ENCODE peak calls at places on chromosomes 7 and 10, in ten cellular contexts. One of them, this sample, is unnamed.

GRCh38 chr7:79217976-79218626 is 235.4 kb downstream of the MAGI2 start:
- DNase-seq in endothelial cell of umbilical vein: no peak
- DNase-seq in H54: no peak
- DNase-seq in spleen: no peak
- DNase-seq in transverse colon: no peak
- DNase-seq in IMR-90: no peak
- DNase-seq in GM12891: no peak
- DNase-seq in Peyer's patch: no peak
- DNase-seq in esophagus squamous epithelium: no peak
- DNase-seq in body of pancreas: no peak
- DNase-seq in this sample: no peak

GRCh38 chr7:79339208-79339925 is 114.1 kb downstream of the MAGI2 start:
- DNase-seq in endothelial cell of umbilical vein: no peak
- DNase-seq in IMR-90: no peak
- DNase-seq in GM12891: no peak
- DNase-seq in spleen: no peak
- DNase-seq in esophagus squamous epithelium: no peak
- DNase-seq in transverse colon: no peak
- DNase-seq in H54: no peak
- DNase-seq in Peyer's patch: no peak
- DNase-seq in body of pancreas: no peak
- DNase-seq in this sample: no peak

GRCh38 chr10:44982114-44982460 is 3.5 kb upstream of the DEPP1 start:
- DNase-seq in transverse colon: no peak
- DNase-seq in endothelial cell of umbilical vein: peak
- DNase-seq in Peyer's patch: peak
- DNase-seq in IMR-90: no peak
- DNase-seq in body of pancreas: peak
- DNase-seq in GM12891: no peak
- DNase-seq in spleen: peak
- DNase-seq in H54: peak
- DNase-seq in esophagus squamous epithelium: no peak
- DNase-seq in this sample: no peak

GRCh38 chr10:48463318-48464003 is 141.4 kb downstream of the ARHGAP22 start:
- DNase-seq in GM12891: no peak
- DNase-seq in body of pancreas: peak
- DNase-seq in H54: no peak
- DNase-seq in spleen: peak
- DNase-seq in IMR-90: no peak
- DNase-seq in transverse colon: no peak
- DNase-seq in endothelial cell of umbilical vein: no peak
- DNase-seq in Peyer's patch: peak
- DNase-seq in esophagus squamous epithelium: no peak
- DNase-seq in this sample: no peak

GRCh38 chr10:87862644-87863101 is 660 bp downstream of the KLLN start:
- DNase-seq in IMR-90: peak
- DNase-seq in H54: peak
- DNase-seq in Peyer's patch: no peak
- DNase-seq in transverse colon: no peak
- DNase-seq in endothelial cell of umbilical vein: no peak
- DNase-seq in GM12891: peak
- DNase-seq in spleen: no peak
- DNase-seq in body of pancreas: no peak
- DNase-seq in esophagus squamous epithelium: no peak
- DNase-seq in this sample: no peak

GRCh38 chr7:12152196-12152918 is 58.7 kb upstream of the TMEM106B start:
- DNase-seq in GM12891: no peak
- DNase-seq in spleen: no peak
- DNase-seq in Peyer's patch: no peak
- DNase-seq in endothelial cell of umbilical vein: no peak
- DNase-seq in transverse colon: no peak
- DNase-seq in body of pancreas: no peak
- DNase-seq in IMR-90: no peak
- DNase-seq in H54: no peak
- DNase-seq in esophagus squamous epithelium: no peak
- DNase-seq in this sample: no peak

GRCh38 chr10:126670886-126671285 is 393 bp upstream of the C10orf90 start:
- DNase-seq in Peyer's patch: no peak
- DNase-seq in transverse colon: no peak
- DNase-seq in GM12891: no peak
- DNase-seq in esophagus squamous epithelium: no peak
- DNase-seq in spleen: no peak
- DNase-seq in H54: no peak
- DNase-seq in endothelial cell of umbilical vein: no peak
- DNase-seq in body of pancreas: no peak
- DNase-seq in IMR-90: no peak
- DNase-seq in this sample: no peak

GRCh38 chr7:104973909-104974415 is 40.0 kb upstream of the KMT2E start:
- DNase-seq in spleen: no peak
- DNase-seq in esophagus squamous epithelium: no peak
- DNase-seq in IMR-90: peak
- DNase-seq in H54: no peak
- DNase-seq in transverse colon: no peak
- DNase-seq in Peyer's patch: no peak
- DNase-seq in body of pancreas: no peak
- DNase-seq in endothelial cell of umbilical vein: peak
- DNase-seq in GM12891: no peak
- DNase-seq in this sample: no peak

GRCh38 chr10:17235136-17235535 is 7.1 kb downstream of the VIM start:
- DNase-seq in endothelial cell of umbilical vein: peak
- DNase-seq in IMR-90: no peak
- DNase-seq in esophagus squamous epithelium: no peak
- DNase-seq in transverse colon: no peak
- DNase-seq in H54: no peak
- DNase-seq in body of pancreas: no peak
- DNase-seq in spleen: no peak
- DNase-seq in Peyer's patch: no peak
- DNase-seq in GM12891: no peak
- DNase-seq in this sample: no peak

GRCh38 chr7:34184466-34184865 is 279.1 kb downstream of the BMPER start:
- DNase-seq in spleen: no peak
- DNase-seq in GM12891: no peak
- DNase-seq in Peyer's patch: no peak
- DNase-seq in endothelial cell of umbilical vein: no peak
- DNase-seq in H54: no peak
- DNase-seq in transverse colon: no peak
- DNase-seq in esophagus squamous epithelium: no peak
- DNase-seq in IMR-90: peak
- DNase-seq in body of pancreas: no peak
- DNase-seq in this sample: no peak

GRCh38 chr10:75402486-75403143 is 1.1 kb upstream of the ZNF503 start:
- DNase-seq in H54: peak
- DNase-seq in Peyer's patch: peak
- DNase-seq in transverse colon: peak
- DNase-seq in body of pancreas: peak
- DNase-seq in endothelial cell of umbilical vein: no peak
- DNase-seq in IMR-90: no peak
- DNase-seq in spleen: no peak
- DNase-seq in esophagus squamous epithelium: no peak
- DNase-seq in GM12891: no peak
- DNase-seq in this sample: no peak

GRCh38 chr7:125516194-125516593 is 586.6 kb upstream of the POT1 start:
- DNase-seq in esophagus squamous epithelium: no peak
- DNase-seq in Peyer's patch: no peak
- DNase-seq in transverse colon: no peak
- DNase-seq in body of pancreas: no peak
- DNase-seq in spleen: no peak
- DNase-seq in IMR-90: no peak
- DNase-seq in endothelial cell of umbilical vein: no peak
- DNase-seq in GM12891: no peak
- DNase-seq in H54: no peak
- DNase-seq in this sample: no peak

GRCh38 chr10:124646483-124647352 is 97.5 kb downstream of the FAM53B start:
- DNase-seq in GM12891: no peak
- DNase-seq in transverse colon: peak
- DNase-seq in Peyer's patch: peak
- DNase-seq in endothelial cell of umbilical vein: peak
- DNase-seq in body of pancreas: peak
- DNase-seq in spleen: peak
- DNase-seq in IMR-90: peak
- DNase-seq in H54: peak
- DNase-seq in esophagus squamous epithelium: no peak
- DNase-seq in this sample: peak

GRCh38 chr7:29112721-29113120 is 33.6 kb downstream of the CPVL start:
- DNase-seq in H54: no peak
- DNase-seq in Peyer's patch: no peak
- DNase-seq in transverse colon: no peak
- DNase-seq in endothelial cell of umbilical vein: no peak
- DNase-seq in esophagus squamous epithelium: no peak
- DNase-seq in body of pancreas: no peak
- DNase-seq in IMR-90: no peak
- DNase-seq in GM12891: no peak
- DNase-seq in spleen: no peak
- DNase-seq in this sample: no peak

GRCh38 chr7:16891874-16892620 is 10.3 kb upstream of the AGR3 start:
- DNase-seq in spleen: no peak
- DNase-seq in IMR-90: no peak
- DNase-seq in transverse colon: no peak
- DNase-seq in esophagus squamous epithelium: no peak
- DNase-seq in Peyer's patch: no peak
- DNase-seq in H54: no peak
- DNase-seq in GM12891: no peak
- DNase-seq in body of pancreas: no peak
- DNase-seq in endothelial cell of umbilical vein: no peak
- DNase-seq in this sample: no peak

GRCh38 chr7:1847260-1848001 is 177.4 kb downstream of the ELFN1 start:
- DNase-seq in body of pancreas: peak
- DNase-seq in GM12891: no peak
- DNase-seq in Peyer's patch: no peak
- DNase-seq in endothelial cell of umbilical vein: no peak
- DNase-seq in spleen: peak
- DNase-seq in H54: no peak
- DNase-seq in transverse colon: no peak
- DNase-seq in esophagus squamous epithelium: no peak
- DNase-seq in IMR-90: no peak
- DNase-seq in this sample: no peak

GRCh38 chr7:43290978-43291377 is 178.5 kb downstream of the HECW1 start:
- DNase-seq in body of pancreas: no peak
- DNase-seq in spleen: no peak
- DNase-seq in GM12891: no peak
- DNase-seq in transverse colon: no peak
- DNase-seq in H54: no peak
- DNase-seq in IMR-90: no peak
- DNase-seq in Peyer's patch: no peak
- DNase-seq in endothelial cell of umbilical vein: no peak
- DNase-seq in esophagus squamous epithelium: no peak
- DNase-seq in this sample: no peak

GRCh38 chr7:5423272-5423843 is at the start of gene TNRC18:
- DNase-seq in body of pancreas: peak
- DNase-seq in transverse colon: peak
- DNase-seq in H54: no peak
- DNase-seq in Peyer's patch: peak
- DNase-seq in GM12891: no peak
- DNase-seq in endothelial cell of umbilical vein: no peak
- DNase-seq in esophagus squamous epithelium: no peak
- DNase-seq in IMR-90: no peak
- DNase-seq in spleen: peak
- DNase-seq in this sample: peak
- TF ChIP-seq POLR2A in body of pancreas: peak
- TF ChIP-seq POLR2A in transverse colon: no peak
- TF ChIP-seq POLR2A in H54: peak
- TF ChIP-seq POLR2A in Peyer's patch: peak
- TF ChIP-seq POLR2A in GM12891: no peak
- TF ChIP-seq POLR2A in endothelial cell of umbilical vein: no peak
- TF ChIP-seq POLR2A in esophagus squamous epithelium: no peak
- TF ChIP-seq POLR2A in IMR-90: no peak
- TF ChIP-seq POLR2A in spleen: no peak
- TF ChIP-seq POLR2A in this sample: peak

GRCh38 chr7:133252858-133253521 is at the start of gene EXOC4:
- DNase-seq in endothelial cell of umbilical vein: peak
- DNase-seq in Peyer's patch: peak
- DNase-seq in H54: peak
- DNase-seq in transverse colon: peak
- DNase-seq in spleen: peak
- DNase-seq in esophagus squamous epithelium: peak
- DNase-seq in IMR-90: peak
- DNase-seq in body of pancreas: peak
- DNase-seq in GM12891: peak
- DNase-seq in this sample: peak
- TF ChIP-seq POLR2A in endothelial cell of umbilical vein: peak
- TF ChIP-seq POLR2A in Peyer's patch: no peak
- TF ChIP-seq POLR2A in H54: peak
- TF ChIP-seq POLR2A in transverse colon: peak
- TF ChIP-seq POLR2A in spleen: peak
- TF ChIP-seq POLR2A in esophagus squamous epithelium: no peak
- TF ChIP-seq POLR2A in IMR-90: peak
- TF ChIP-seq POLR2A in body of pancreas: peak
- TF ChIP-seq POLR2A in GM12891: peak
- TF ChIP-seq POLR2A in this sample: peak

GRCh38 chr7:151341357-151342101 is at the start of gene NUB1:
- DNase-seq in H54: peak
- DNase-seq in esophagus squamous epithelium: peak
- DNase-seq in spleen: peak
- DNase-seq in transverse colon: peak
- DNase-seq in endothelial cell of umbilical vein: peak
- DNase-seq in body of pancreas: peak
- DNase-seq in Peyer's patch: peak
- DNase-seq in IMR-90: peak
- DNase-seq in GM12891: peak
- DNase-seq in this sample: peak
- TF ChIP-seq POLR2A in H54: peak
- TF ChIP-seq POLR2A in esophagus squamous epithelium: peak
- TF ChIP-seq POLR2A in spleen: peak
- TF ChIP-seq POLR2A in transverse colon: peak
- TF ChIP-seq POLR2A in endothelial cell of umbilical vein: no peak
- TF ChIP-seq POLR2A in body of pancreas: peak
- TF ChIP-seq POLR2A in Peyer's patch: peak
- TF ChIP-seq POLR2A in IMR-90: peak
- TF ChIP-seq POLR2A in GM12891: peak
- TF ChIP-seq POLR2A in this sample: peak

DNA sequence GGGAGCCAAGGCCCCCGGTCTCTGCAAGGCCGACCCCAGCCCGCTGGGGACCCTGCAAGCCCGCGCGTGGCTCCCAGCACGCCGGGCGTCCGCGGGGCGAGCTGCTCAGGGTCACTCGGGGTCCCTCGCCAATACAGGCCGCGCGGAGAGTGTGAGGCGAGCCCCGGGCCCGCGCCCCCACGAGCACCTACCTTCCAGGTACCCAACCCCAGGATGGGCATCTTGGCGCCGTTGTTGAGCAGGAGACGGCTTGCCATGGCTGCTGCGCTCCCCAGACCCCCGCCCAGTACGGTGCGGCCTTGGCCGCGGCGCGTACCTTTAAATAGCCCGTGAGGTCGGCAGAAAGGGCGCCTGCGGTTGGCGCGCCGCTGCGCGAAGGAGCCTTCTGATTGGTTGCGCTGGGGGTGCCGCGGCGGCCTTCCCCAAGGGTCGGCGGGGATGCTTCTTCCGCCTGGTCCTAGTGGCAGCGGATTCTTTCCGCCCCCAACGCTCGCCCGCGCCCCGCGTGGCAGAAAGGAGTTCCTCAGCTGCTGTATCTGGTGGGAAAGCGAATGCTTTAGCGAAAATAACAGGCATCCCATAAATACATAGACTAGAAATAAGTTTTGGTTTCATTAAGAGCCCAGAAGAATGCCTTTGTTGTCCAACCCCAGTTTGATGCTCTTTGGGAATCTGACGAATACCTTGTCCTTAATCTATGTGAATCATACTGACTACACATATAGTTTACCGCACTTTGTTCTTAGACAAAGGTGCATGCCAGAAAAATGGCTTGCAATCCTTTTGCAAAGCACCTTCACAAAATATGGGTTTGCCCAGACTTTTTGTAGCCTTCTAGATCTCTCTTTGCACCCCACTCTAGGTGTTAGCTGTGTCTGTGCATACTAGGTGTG is at the start of gene AKR1B1:
- DNase-seq in H54: peak
- DNase-seq in spleen: peak
- DNase-seq in IMR-90: peak
- DNase-seq in Peyer's patch: peak
- DNase-seq in GM12891: peak
- DNase-seq in esophagus squamous epithelium: peak
- DNase-seq in transverse colon: peak
- DNase-seq in endothelial cell of umbilical vein: peak
- DNase-seq in body of pancreas: peak
- DNase-seq in this sample: peak
- TF ChIP-seq POLR2A in H54: peak
- TF ChIP-seq POLR2A in spleen: no peak
- TF ChIP-seq POLR2A in IMR-90: peak
- TF ChIP-seq POLR2A in Peyer's patch: peak
- TF ChIP-seq POLR2A in GM12891: no peak
- TF ChIP-seq POLR2A in esophagus squamous epithelium: no peak
- TF ChIP-seq POLR2A in transverse colon: peak
- TF ChIP-seq POLR2A in endothelial cell of umbilical vein: no peak
- TF ChIP-seq POLR2A in body of pancreas: peak
- TF ChIP-seq POLR2A in this sample: peak

This sample was measured in tibial nerve.